ENCODE peak calls at places on chromosomes 6 and 20, in eight cellular contexts. Z is PC-3; V is GM23338; S is left ventricle myocardium inferior; K is OCI-LY7; A is CD4-positive, alpha-beta memory T cell; Y is tibial nerve; D is ascending aorta. R is an unnamed sample.

GRCh38 chr6:24719125-24719931 is at the start of gene C6orf62:
- DNase-seq in Z (peak), V (peak), S (no peak), K (peak), A (peak), Y (no peak), D (no peak), R (no peak)

GRCh38 chr6:63904844-63905243 is 269.2 kb downstream of the PHF3 start:
- DNase-seq in Z (peak), V (no peak), S (no peak), K (no peak), A (no peak), Y (no peak), D (no peak), R (no peak)

GRCh38 chr20:61917459-61917858 is 148.2 kb downstream of the TAF4 start:
- DNase-seq in Z (no peak), V (no peak), S (no peak), K (no peak), A (no peak), Y (no peak), D (no peak), R (no peak)

GRCh38 chr6:125867483-125867935 is 76.7 kb downstream of the NCOA7 start:
- DNase-seq in Z (peak), V (peak), S (no peak), K (no peak), A (no peak), Y (no peak), D (no peak), R (no peak)

GRCh38 chr6:111843347-111844147 is 29.7 kb downstream of the FYN start:
- DNase-seq in Z (no peak), V (no peak), S (no peak), K (no peak), A (peak), Y (no peak), D (no peak), R (no peak)

GRCh38 chr6:12182676-12183075 is 107.5 kb upstream of the EDN1 start:
- DNase-seq in Z (peak), V (no peak), S (no peak), K (no peak), A (no peak), Y (no peak), D (no peak), R (no peak)

GRCh38 chr20:64114356-64114971 is 7.1 kb upstream of the NPBWR2 start:
- DNase-seq in Z (no peak), V (peak), S (no peak), K (no peak), A (no peak), Y (no peak), D (no peak), R (no peak)

GRCh38 chr20:50379049-50379990 is 130.9 kb upstream of the PTPN1 start:
- DNase-seq in Z (no peak), V (no peak), S (peak), K (no peak), A (no peak), Y (peak), D (peak), R (peak)

GRCh38 chr6:83127976-83128375 is 60.5 kb downstream of the DOP1A start:
- DNase-seq in Z (no peak), V (no peak), S (no peak), K (no peak), A (no peak), Y (no peak), D (no peak), R (no peak)

GRCh38 chr6:38239719-38240451 is 399.8 kb downstream of the BTBD9 start:
- DNase-seq in Z (peak), V (no peak), S (no peak), K (no peak), A (no peak), Y (no peak), D (no peak), R (no peak)

GRCh38 chr20:25227317-25227831 is 20.5 kb upstream of the PYGB start:
- DNase-seq in Z (peak), V (no peak), S (no peak), K (no peak), A (no peak), Y (no peak), D (peak), R (no peak)

GRCh38 chr6:144895890-144896289 is 610.8 kb downstream of the UTRN start:
- DNase-seq in Z (no peak), V (peak), S (no peak), K (no peak), A (no peak), Y (no peak), D (no peak), R (no peak)

GRCh38 chr20:48155231-48155630 is 369.9 kb upstream of the SULF2 start:
- DNase-seq in Z (no peak), V (no peak), S (no peak), K (no peak), A (no peak), Y (no peak), D (no peak), R (no peak)

GRCh38 chr6:112760831-112761230 is 413.7 kb downstream of the RFPL4B start:
- DNase-seq in Z (no peak), V (no peak), S (no peak), K (no peak), A (no peak), Y (no peak), D (no peak), R (no peak)

GRCh38 chr20:23096073-23096472 is 9.9 kb upstream of the CD93 start:
- DNase-seq in Z (no peak), V (no peak), S (no peak), K (no peak), A (no peak), Y (no peak), D (no peak), R (no peak)

GRCh38 chr6:158706369-158706982 is 56.6 kb downstream of the SYTL3 start:
- DNase-seq in Z (peak), V (peak), S (peak), K (peak), A (no peak), Y (peak), D (peak), R (no peak)

GRCh38 chr20:653590-654426 is 808 bp upstream of the SRXN1 start:
- DNase-seq in Z (no peak), V (no peak), S (no peak), K (no peak), A (peak), Y (no peak), D (no peak), R (no peak)

GRCh38 chr6:134427721-134428120 is 109.8 kb upstream of the SGK1 start:
- DNase-seq in Z (peak), V (no peak), S (no peak), K (no peak), A (no peak), Y (no peak), D (no peak), R (no peak)

GRCh38 chr6:36642913-36643817 is 35.3 kb upstream of the CDKN1A start:
- DNase-seq in Z (peak), V (no peak), S (peak), K (no peak), A (no peak), Y (peak), D (peak), R (no peak)

GRCh38 chr6:133854633-133855598 is 34.0 kb upstream of the TCF21 start:
- DNase-seq in Z (no peak), V (peak), S (no peak), K (no peak), A (no peak), Y (no peak), D (no peak), R (no peak)

GRCh38 chr6:128158496-128158895 is 257.6 kb upstream of the THEMIS start:
- DNase-seq in Z (peak), V (no peak), S (no peak), K (no peak), A (no peak), Y (no peak), D (no peak), R (no peak)

GRCh38 chr6:107400748-107401147 is 58.6 kb downstream of the PDSS2 start:
- DNase-seq in Z (no peak), V (no peak), S (no peak), K (no peak), A (no peak), Y (no peak), D (no peak), R (no peak)
- H3K27ac ChIP-seq in Z (no peak), V (no peak), S (no peak), K (no peak), A (no peak), Y (no peak), D (no peak), R (no peak)

DNA sequence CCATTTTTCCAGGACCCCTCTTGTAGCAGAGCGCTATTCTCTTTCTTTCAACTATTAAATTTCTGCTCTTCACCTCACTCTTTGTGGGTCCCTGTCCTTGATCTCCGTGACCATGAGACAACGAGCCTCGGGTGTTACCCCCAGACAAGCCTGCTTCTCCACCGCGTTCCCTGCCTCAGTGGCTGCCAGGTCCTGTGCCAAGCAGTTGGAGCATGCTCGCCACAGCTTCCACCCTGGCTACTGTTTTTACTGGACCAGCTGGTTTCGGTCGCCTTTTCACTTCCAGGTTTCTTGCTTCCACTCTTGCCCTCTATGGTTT is 5.7 kb downstream of the TP53RK start:
- DNase-seq in Z (no peak), V (no peak), S (no peak), K (no peak), A (no peak), Y (no peak), D (no peak), R (no peak)
- H3K27ac ChIP-seq in Z (no peak), V (peak), S (no peak), K (no peak), A (no peak), Y (no peak), D (no peak), R (peak)

GRCh38 chr6:130417951-130418350 is 52.1 kb downstream of the TMEM200A start:
- DNase-seq in Z (peak), V (no peak), S (no peak), K (no peak), A (no peak), Y (no peak), D (no peak), R (no peak)
- H3K27ac ChIP-seq in Z (no peak), V (no peak), S (no peak), K (no peak), A (no peak), Y (no peak), D (no peak), R (no peak)

GRCh38 chr6:2855061-2855519 is 13.4 kb upstream of the SERPINB1 start:
- DNase-seq in Z (no peak), V (no peak), S (no peak), K (no peak), A (no peak), Y (no peak), D (no peak), R (no peak)

GRCh38 chr6:2859325-2859700 is 17.6 kb upstream of the SERPINB1 start:
- DNase-seq in Z (no peak), V (no peak), S (no peak), K (no peak), A (no peak), Y (no peak), D (no peak), R (no peak)

GRCh38 chr6:2858678-2859324 is 17.1 kb upstream of the SERPINB1 start:
- DNase-seq in Z (no peak), V (no peak), S (no peak), K (peak), A (peak), Y (no peak), D (no peak), R (no peak)

GRCh38 chr6:2857580-2858337 is 16.1 kb upstream of the SERPINB1 start:
- DNase-seq in Z (peak), V (no peak), S (peak), K (peak), A (peak), Y (no peak), D (no peak), R (no peak)

GRCh38 chr6:2857185-2857579 is 15.5 kb upstream of the SERPINB1 start:
- DNase-seq in Z (no peak), V (no peak), S (no peak), K (no peak), A (no peak), Y (no peak), D (no peak), R (no peak)
- H3K27ac ChIP-seq in Z (peak), V (no peak), S (peak), K (peak), A (peak), Y (peak), D (no peak), R (no peak)

GRCh38 chr6:151392429-151392828 is 1.1 kb upstream of the ZBTB2 start:
- DNase-seq in Z (no peak), V (no peak), S (no peak), K (no peak), A (no peak), Y (no peak), D (no peak), R (no peak)

GRCh38 chr6:151391021-151391470 is 313 bp downstream of the ZBTB2 start:
- DNase-seq in Z (no peak), V (peak), S (peak), K (peak), A (peak), Y (peak), D (peak), R (no peak)

GRCh38 chr6:151391471-151392428 is at the start of gene ZBTB2:
- DNase-seq in Z (peak), V (peak), S (peak), K (peak), A (peak), Y (peak), D (peak), R (no peak)

GRCh38 chr6:151390276-151391020 is 911 bp downstream of the ZBTB2 start:
- DNase-seq in Z (peak), V (peak), S (peak), K (peak), A (peak), Y (peak), D (peak), R (peak)

DNA sequence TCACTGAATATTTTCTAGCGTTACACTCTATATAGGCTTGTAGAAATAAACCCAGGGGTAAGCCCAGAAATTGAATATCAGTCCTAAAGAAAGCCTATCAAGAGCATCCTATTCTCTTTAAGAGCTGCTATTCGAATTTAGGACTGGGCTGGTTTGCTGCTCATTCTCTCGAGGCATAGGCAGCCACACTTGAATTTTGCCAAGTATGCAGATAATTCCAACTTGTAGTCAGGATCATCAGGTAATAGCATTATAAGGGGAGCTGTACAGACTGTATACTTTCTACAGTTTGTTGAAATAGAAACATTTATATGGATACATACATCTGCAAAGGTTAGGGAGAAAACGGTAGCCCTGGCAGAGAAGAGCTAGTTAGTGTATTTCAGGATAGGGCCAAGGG is 2.1 kb upstream of the ZBTB2 start:
- DNase-seq in Z (no peak), V (no peak), S (no peak), K (no peak), A (no peak), Y (no peak), D (no peak), R (no peak)
- H3K27ac ChIP-seq in Z (no peak), V (no peak), S (peak), K (no peak), A (peak), Y (no peak), D (no peak), R (no peak)

GRCh38 chr6:46484081-46484820 is 7.0 kb downstream of the RCAN2 start:
- DNase-seq in Z (no peak), V (no peak), S (peak), K (no peak), A (no peak), Y (no peak), D (no peak), R (no peak)
- H3K27ac ChIP-seq in Z (no peak), V (no peak), S (peak), K (no peak), A (no peak), Y (no peak), D (no peak), R (no peak)

GRCh38 chr20:58251348-58251978 is 23.0 kb upstream of the ANKRD60 start:
- DNase-seq in Z (no peak), V (no peak), S (no peak), K (no peak), A (no peak), Y (no peak), D (no peak), R (no peak)
- H3K27ac ChIP-seq in Z (peak), V (no peak), S (no peak), K (no peak), A (no peak), Y (no peak), D (no peak), R (no peak)

DNA sequence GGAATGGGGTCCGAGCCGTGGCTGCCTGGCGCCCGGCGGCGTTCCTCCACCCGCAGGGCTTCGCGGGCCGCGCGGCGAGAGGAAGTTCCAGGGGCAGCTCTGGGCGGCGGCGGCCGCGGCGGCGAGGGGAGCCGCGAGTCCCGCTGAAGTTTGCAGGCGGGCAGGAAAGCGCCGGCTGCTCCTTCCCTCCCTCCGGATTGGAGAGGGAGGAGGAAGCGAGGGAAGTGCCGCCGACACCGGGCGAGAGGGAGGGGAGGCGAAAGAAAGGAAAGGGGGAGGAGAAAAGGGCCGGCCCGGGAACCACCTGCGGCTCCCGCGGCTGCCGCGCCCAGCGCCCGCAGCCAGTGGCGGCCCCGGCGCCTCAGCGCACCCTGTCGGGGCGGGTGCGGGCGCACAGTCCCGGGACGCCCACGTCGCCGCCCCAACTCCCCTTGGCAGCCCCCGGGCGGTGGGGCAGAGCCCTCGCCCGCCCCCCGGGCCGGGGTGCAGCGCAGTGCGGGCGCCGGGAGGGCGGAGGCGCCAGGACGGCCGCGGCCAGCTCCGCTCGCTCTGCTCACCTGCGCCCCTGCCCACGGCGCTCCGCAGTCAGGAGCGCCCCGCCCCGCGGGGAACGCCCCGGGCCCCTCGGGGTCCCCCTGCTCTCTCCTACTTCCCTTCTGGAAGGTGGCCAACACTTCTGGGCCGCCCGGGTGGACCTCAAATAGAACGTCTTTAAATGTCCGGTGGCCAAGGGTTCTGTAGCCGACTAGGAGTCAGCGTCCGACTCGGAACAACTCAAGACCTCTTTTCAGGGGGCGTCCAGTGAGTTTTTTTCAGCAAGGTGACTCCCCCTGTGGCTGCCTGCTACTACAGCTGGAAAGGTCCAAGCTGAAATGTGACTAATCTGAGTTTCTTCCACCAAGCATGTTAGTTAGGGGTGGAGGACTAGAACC is 80.3 kb upstream of the CCDC28A start:
- DNase-seq in Z (peak), V (peak), S (peak), K (peak), A (peak), Y (peak), D (peak), R (no peak)
- H3K27ac ChIP-seq in Z (peak), V (peak), S (peak), K (no peak), A (no peak), Y (peak), D (no peak), R (peak)

GRCh38 chr6:1605822-1606532 is 3.7 kb upstream of the FOXC1 start:
- DNase-seq in Z (no peak), V (peak), S (no peak), K (no peak), A (peak), Y (no peak), D (no peak), R (no peak)
- H3K27ac ChIP-seq in Z (no peak), V (no peak), S (no peak), K (no peak), A (no peak), Y (no peak), D (peak), R (no peak)

R was measured in esophagus squamous epithelium.